ENCODE peak calls at places on chromosomes 4 and X, in seven cellular contexts. One of them, this sample, is unnamed.

GRCh38 chr4:172979332-172979731 is 189.3 kb upstream of the GALNT7 start:
- DNase-seq in H9: no peak
- DNase-seq in dorsolateral prefrontal cortex: no peak
- DNase-seq in CD8-positive, alpha-beta T cell: no peak
- DNase-seq in IMR-90: no peak
- DNase-seq in caudate nucleus: no peak
- DNase-seq in CD4-positive, alpha-beta memory T cell: no peak
- DNase-seq in this sample: no peak

GRCh38 chrX:24347871-24348270 is 12.6 kb upstream of the SUPT20HL1 start:
- DNase-seq in H9: no peak
- DNase-seq in dorsolateral prefrontal cortex: no peak
- DNase-seq in CD8-positive, alpha-beta T cell: no peak
- DNase-seq in IMR-90: peak
- DNase-seq in caudate nucleus: no peak
- DNase-seq in CD4-positive, alpha-beta memory T cell: no peak
- DNase-seq in this sample: no peak

GRCh38 chrX:154013614-154014360 is 5.9 kb downstream of the IRAK1 start:
- DNase-seq in H9: peak
- DNase-seq in dorsolateral prefrontal cortex: no peak
- DNase-seq in CD8-positive, alpha-beta T cell: no peak
- DNase-seq in IMR-90: peak
- DNase-seq in caudate nucleus: no peak
- DNase-seq in CD4-positive, alpha-beta memory T cell: peak
- DNase-seq in this sample: no peak

GRCh38 chr4:119020158-119020557 is 115.5 kb upstream of the MYOZ2 start:
- DNase-seq in H9: no peak
- DNase-seq in dorsolateral prefrontal cortex: no peak
- DNase-seq in CD8-positive, alpha-beta T cell: no peak
- DNase-seq in IMR-90: peak
- DNase-seq in caudate nucleus: no peak
- DNase-seq in CD4-positive, alpha-beta memory T cell: no peak
- DNase-seq in this sample: no peak

GRCh38 chr4:168162604-168163003 is 70.3 kb downstream of the ANXA10 start:
- DNase-seq in H9: no peak
- DNase-seq in dorsolateral prefrontal cortex: no peak
- DNase-seq in CD8-positive, alpha-beta T cell: no peak
- DNase-seq in IMR-90: peak
- DNase-seq in caudate nucleus: no peak
- DNase-seq in CD4-positive, alpha-beta memory T cell: no peak
- DNase-seq in this sample: no peak

GRCh38 chr4:121448231-121448630 is 67.4 kb upstream of the QRFPR start:
- DNase-seq in H9: no peak
- DNase-seq in dorsolateral prefrontal cortex: no peak
- DNase-seq in CD8-positive, alpha-beta T cell: no peak
- DNase-seq in IMR-90: no peak
- DNase-seq in caudate nucleus: no peak
- DNase-seq in CD4-positive, alpha-beta memory T cell: no peak
- DNase-seq in this sample: no peak

GRCh38 chr4:38002451-38003071 is 42.4 kb downstream of the PTTG2 start:
- DNase-seq in H9: no peak
- DNase-seq in dorsolateral prefrontal cortex: no peak
- DNase-seq in CD8-positive, alpha-beta T cell: no peak
- DNase-seq in IMR-90: peak
- DNase-seq in caudate nucleus: no peak
- DNase-seq in CD4-positive, alpha-beta memory T cell: no peak
- DNase-seq in this sample: no peak

GRCh38 chr4:180057891-180058643 is 2185.1 kb upstream of the TENM3 start:
- DNase-seq in H9: peak
- DNase-seq in dorsolateral prefrontal cortex: peak
- DNase-seq in CD8-positive, alpha-beta T cell: no peak
- DNase-seq in IMR-90: no peak
- DNase-seq in caudate nucleus: no peak
- DNase-seq in CD4-positive, alpha-beta memory T cell: no peak
- DNase-seq in this sample: no peak

GRCh38 chrX:48971325-48972213 is at the start of gene KCND1:
- DNase-seq in H9: peak
- DNase-seq in dorsolateral prefrontal cortex: peak
- DNase-seq in CD8-positive, alpha-beta T cell: no peak
- DNase-seq in IMR-90: peak
- DNase-seq in caudate nucleus: no peak
- DNase-seq in CD4-positive, alpha-beta memory T cell: no peak
- DNase-seq in this sample: no peak

GRCh38 chr4:60216752-60217151 is 983.4 kb upstream of the ADGRL3 start:
- DNase-seq in H9: no peak
- DNase-seq in dorsolateral prefrontal cortex: no peak
- DNase-seq in CD8-positive, alpha-beta T cell: no peak
- DNase-seq in IMR-90: peak
- DNase-seq in caudate nucleus: no peak
- DNase-seq in CD4-positive, alpha-beta memory T cell: no peak
- DNase-seq in this sample: no peak

GRCh38 chr4:104465201-104465600 is 29.5 kb downstream of the CXXC4 start:
- DNase-seq in H9: no peak
- DNase-seq in dorsolateral prefrontal cortex: no peak
- DNase-seq in CD8-positive, alpha-beta T cell: no peak
- DNase-seq in IMR-90: no peak
- DNase-seq in caudate nucleus: no peak
- DNase-seq in CD4-positive, alpha-beta memory T cell: no peak
- DNase-seq in this sample: no peak

GRCh38 chr4:13527983-13528822 is 16.1 kb downstream of the NKX3-2 start:
- DNase-seq in H9: no peak
- DNase-seq in dorsolateral prefrontal cortex: no peak
- DNase-seq in CD8-positive, alpha-beta T cell: no peak
- DNase-seq in IMR-90: no peak
- DNase-seq in caudate nucleus: no peak
- DNase-seq in CD4-positive, alpha-beta memory T cell: no peak
- DNase-seq in this sample: no peak

GRCh38 chr4:8427761-8428287 is 12.7 kb downstream of the ACOX3 start:
- DNase-seq in H9: no peak
- DNase-seq in dorsolateral prefrontal cortex: no peak
- DNase-seq in CD8-positive, alpha-beta T cell: no peak
- DNase-seq in IMR-90: peak
- DNase-seq in caudate nucleus: no peak
- DNase-seq in CD4-positive, alpha-beta memory T cell: no peak
- DNase-seq in this sample: no peak

GRCh38 chr4:33628296-33628695 is 2616.0 kb downstream of the ARAP2 start:
- DNase-seq in H9: no peak
- DNase-seq in dorsolateral prefrontal cortex: no peak
- DNase-seq in CD8-positive, alpha-beta T cell: no peak
- DNase-seq in IMR-90: no peak
- DNase-seq in caudate nucleus: no peak
- DNase-seq in CD4-positive, alpha-beta memory T cell: no peak
- DNase-seq in this sample: no peak

GRCh38 chrX:13009844-13010243 is 34.6 kb downstream of the FAM9C start:
- DNase-seq in H9: no peak
- DNase-seq in dorsolateral prefrontal cortex: no peak
- DNase-seq in CD8-positive, alpha-beta T cell: no peak
- DNase-seq in IMR-90: peak
- DNase-seq in caudate nucleus: no peak
- DNase-seq in CD4-positive, alpha-beta memory T cell: no peak
- DNase-seq in this sample: no peak

GRCh38 chrX:154371771-154372300 is 2.6 kb downstream of the FLNA start:
- DNase-seq in H9: no peak
- DNase-seq in dorsolateral prefrontal cortex: no peak
- DNase-seq in CD8-positive, alpha-beta T cell: no peak
- DNase-seq in IMR-90: no peak
- DNase-seq in caudate nucleus: no peak
- DNase-seq in CD4-positive, alpha-beta memory T cell: no peak
- DNase-seq in this sample: no peak

GRCh38 chrX:9310596-9310995 is 154.3 kb upstream of the TBL1X start:
- DNase-seq in H9: no peak
- DNase-seq in dorsolateral prefrontal cortex: no peak
- DNase-seq in CD8-positive, alpha-beta T cell: no peak
- DNase-seq in IMR-90: peak
- DNase-seq in caudate nucleus: no peak
- DNase-seq in CD4-positive, alpha-beta memory T cell: no peak
- DNase-seq in this sample: no peak

GRCh38 chr4:103136671-103137445 is 37.2 kb upstream of the BDH2 start:
- DNase-seq in H9: no peak
- DNase-seq in dorsolateral prefrontal cortex: no peak
- DNase-seq in CD8-positive, alpha-beta T cell: no peak
- DNase-seq in IMR-90: no peak
- DNase-seq in caudate nucleus: no peak
- DNase-seq in CD4-positive, alpha-beta memory T cell: no peak
- DNase-seq in this sample: no peak

GRCh38 chrX:137052641-137053235 is 18.9 kb upstream of the GPR101 start:
- DNase-seq in H9: peak
- DNase-seq in dorsolateral prefrontal cortex: no peak
- DNase-seq in CD8-positive, alpha-beta T cell: no peak
- DNase-seq in IMR-90: no peak
- DNase-seq in caudate nucleus: no peak
- DNase-seq in CD4-positive, alpha-beta memory T cell: no peak
- DNase-seq in this sample: no peak

GRCh38 chr4:157096439-157096838 is 20.5 kb downstream of the GLRB start:
- DNase-seq in H9: no peak
- DNase-seq in dorsolateral prefrontal cortex: no peak
- DNase-seq in CD8-positive, alpha-beta T cell: no peak
- DNase-seq in IMR-90: no peak
- DNase-seq in caudate nucleus: no peak
- DNase-seq in CD4-positive, alpha-beta memory T cell: no peak
- DNase-seq in this sample: no peak

GRCh38 chrX:41441934-41442823 is 5.0 kb upstream of the NYX start:
- DNase-seq in H9: peak
- DNase-seq in dorsolateral prefrontal cortex: peak
- DNase-seq in CD8-positive, alpha-beta T cell: peak
- DNase-seq in IMR-90: peak
- DNase-seq in caudate nucleus: no peak
- DNase-seq in CD4-positive, alpha-beta memory T cell: peak
- DNase-seq in this sample: peak

DNA sequence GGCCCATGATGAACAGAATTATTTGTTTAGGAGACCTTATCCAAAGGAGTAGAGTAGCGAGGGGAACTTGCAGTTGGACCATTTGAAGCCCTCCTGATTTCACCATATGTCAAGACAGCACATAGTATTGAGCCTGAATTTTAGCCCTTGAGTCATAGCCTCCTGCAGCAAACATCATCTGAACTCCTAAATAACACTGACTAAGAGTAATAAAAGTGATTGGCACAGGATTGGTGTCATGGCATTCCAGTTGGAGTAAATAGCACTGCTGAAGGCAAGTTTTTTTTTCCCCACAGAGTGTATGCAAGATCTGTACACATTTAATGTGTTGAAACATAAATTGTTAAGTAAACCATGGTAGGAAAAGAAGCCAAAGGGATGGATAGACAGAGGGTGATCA is 89.0 kb downstream of the COMMD8 start:
- DNase-seq in H9: no peak
- DNase-seq in dorsolateral prefrontal cortex: no peak
- DNase-seq in CD8-positive, alpha-beta T cell: no peak
- DNase-seq in IMR-90: peak
- DNase-seq in caudate nucleus: no peak
- DNase-seq in CD4-positive, alpha-beta memory T cell: no peak
- DNase-seq in this sample: no peak
- H3K27ac ChIP-seq in H9: no peak
- H3K27ac ChIP-seq in dorsolateral prefrontal cortex: no peak
- H3K27ac ChIP-seq in CD8-positive, alpha-beta T cell: no peak
- H3K27ac ChIP-seq in IMR-90: no peak
- H3K27ac ChIP-seq in caudate nucleus: no peak
- H3K27ac ChIP-seq in CD4-positive, alpha-beta memory T cell: no peak
- H3K27ac ChIP-seq in this sample: no peak

GRCh38 chr4:1643971-1644735 is 40.0 kb downstream of the FAM53A start:
- DNase-seq in H9: no peak
- DNase-seq in dorsolateral prefrontal cortex: no peak
- DNase-seq in CD8-positive, alpha-beta T cell: no peak
- DNase-seq in IMR-90: no peak
- DNase-seq in caudate nucleus: no peak
- DNase-seq in CD4-positive, alpha-beta memory T cell: no peak
- DNase-seq in this sample: no peak
- H3K27ac ChIP-seq in H9: no peak
- H3K27ac ChIP-seq in dorsolateral prefrontal cortex: peak
- H3K27ac ChIP-seq in CD8-positive, alpha-beta T cell: no peak
- H3K27ac ChIP-seq in IMR-90: no peak
- H3K27ac ChIP-seq in caudate nucleus: peak
- H3K27ac ChIP-seq in CD4-positive, alpha-beta memory T cell: no peak
- H3K27ac ChIP-seq in this sample: no peak

GRCh38 chr4:77045490-77045889 is 30.3 kb downstream of the CCNI start:
- DNase-seq in H9: no peak
- DNase-seq in dorsolateral prefrontal cortex: no peak
- DNase-seq in CD8-positive, alpha-beta T cell: no peak
- DNase-seq in IMR-90: peak
- DNase-seq in caudate nucleus: no peak
- DNase-seq in CD4-positive, alpha-beta memory T cell: no peak
- DNase-seq in this sample: no peak

GRCh38 chr4:77047037-77047436 is 28.8 kb downstream of the CCNI start:
- DNase-seq in H9: no peak
- DNase-seq in dorsolateral prefrontal cortex: no peak
- DNase-seq in CD8-positive, alpha-beta T cell: no peak
- DNase-seq in IMR-90: peak
- DNase-seq in caudate nucleus: no peak
- DNase-seq in CD4-positive, alpha-beta memory T cell: no peak
- DNase-seq in this sample: no peak

GRCh38 chr4:77043507-77044131 is 32.2 kb downstream of the CCNI start:
- DNase-seq in H9: no peak
- DNase-seq in dorsolateral prefrontal cortex: no peak
- DNase-seq in CD8-positive, alpha-beta T cell: no peak
- DNase-seq in IMR-90: peak
- DNase-seq in caudate nucleus: no peak
- DNase-seq in CD4-positive, alpha-beta memory T cell: no peak
- DNase-seq in this sample: no peak

GRCh38 chr4:77040856-77041576 is 34.8 kb downstream of the CCNI start:
- DNase-seq in H9: no peak
- DNase-seq in dorsolateral prefrontal cortex: no peak
- DNase-seq in CD8-positive, alpha-beta T cell: no peak
- DNase-seq in IMR-90: peak
- DNase-seq in caudate nucleus: no peak
- DNase-seq in CD4-positive, alpha-beta memory T cell: no peak
- DNase-seq in this sample: no peak

GRCh38 chr4:77044458-77045124 is 31.2 kb downstream of the CCNI start:
- DNase-seq in H9: no peak
- DNase-seq in dorsolateral prefrontal cortex: no peak
- DNase-seq in CD8-positive, alpha-beta T cell: no peak
- DNase-seq in IMR-90: peak
- DNase-seq in caudate nucleus: no peak
- DNase-seq in CD4-positive, alpha-beta memory T cell: peak
- DNase-seq in this sample: no peak
- H3K27ac ChIP-seq in H9: no peak
- H3K27ac ChIP-seq in dorsolateral prefrontal cortex: peak
- H3K27ac ChIP-seq in CD8-positive, alpha-beta T cell: no peak
- H3K27ac ChIP-seq in IMR-90: peak
- H3K27ac ChIP-seq in caudate nucleus: no peak
- H3K27ac ChIP-seq in CD4-positive, alpha-beta memory T cell: no peak
- H3K27ac ChIP-seq in this sample: no peak

GRCh38 chr4:5798946-5799345 is 87.9 kb downstream of the EVC start:
- DNase-seq in H9: no peak
- DNase-seq in dorsolateral prefrontal cortex: no peak
- DNase-seq in CD8-positive, alpha-beta T cell: no peak
- DNase-seq in IMR-90: no peak
- DNase-seq in caudate nucleus: no peak
- DNase-seq in CD4-positive, alpha-beta memory T cell: no peak
- DNase-seq in this sample: no peak

GRCh38 chr4:5799406-5799805 is 88.4 kb downstream of the EVC start:
- DNase-seq in H9: no peak
- DNase-seq in dorsolateral prefrontal cortex: no peak
- DNase-seq in CD8-positive, alpha-beta T cell: no peak
- DNase-seq in IMR-90: no peak
- DNase-seq in caudate nucleus: no peak
- DNase-seq in CD4-positive, alpha-beta memory T cell: no peak
- DNase-seq in this sample: peak

GRCh38 chr4:5797866-5798265 is 86.9 kb downstream of the EVC start:
- DNase-seq in H9: peak
- DNase-seq in dorsolateral prefrontal cortex: no peak
- DNase-seq in CD8-positive, alpha-beta T cell: no peak
- DNase-seq in IMR-90: no peak
- DNase-seq in caudate nucleus: no peak
- DNase-seq in CD4-positive, alpha-beta memory T cell: no peak
- DNase-seq in this sample: no peak

GRCh38 chr4:5796976-5797375 is 86.0 kb downstream of the EVC start:
- DNase-seq in H9: peak
- DNase-seq in dorsolateral prefrontal cortex: no peak
- DNase-seq in CD8-positive, alpha-beta T cell: no peak
- DNase-seq in IMR-90: no peak
- DNase-seq in caudate nucleus: no peak
- DNase-seq in CD4-positive, alpha-beta memory T cell: no peak
- DNase-seq in this sample: no peak

GRCh38 chr4:5798447-5798846 is 87.4 kb downstream of the EVC start:
- DNase-seq in H9: no peak
- DNase-seq in dorsolateral prefrontal cortex: no peak
- DNase-seq in CD8-positive, alpha-beta T cell: no peak
- DNase-seq in IMR-90: no peak
- DNase-seq in caudate nucleus: no peak
- DNase-seq in CD4-positive, alpha-beta memory T cell: no peak
- DNase-seq in this sample: no peak
- H3K27ac ChIP-seq in H9: no peak
- H3K27ac ChIP-seq in dorsolateral prefrontal cortex: no peak
- H3K27ac ChIP-seq in CD8-positive, alpha-beta T cell: no peak
- H3K27ac ChIP-seq in IMR-90: no peak
- H3K27ac ChIP-seq in caudate nucleus: no peak
- H3K27ac ChIP-seq in CD4-positive, alpha-beta memory T cell: no peak
- H3K27ac ChIP-seq in this sample: no peak